ENCODE peak calls at places on chromosome 7, in six cellular contexts. One of them, this sample, is unnamed. For H3K9me3, the result is how much of the 10 kb centered on the place peaks cover.

GRCh38 chr7:865921-866320 is 10.4 kb upstream of the GET4 start:
- DNase-seq in body of pancreas: no peak
- DNase-seq in prostate gland: no peak
- DNase-seq in stomach: no peak
- DNase-seq in transverse colon: no peak
- DNase-seq in HCT116: no peak
- DNase-seq in this sample: no peak

GRCh38 chr7:157001920-157002818 is 8.3 kb downstream of the MNX1 start:
- DNase-seq in body of pancreas: no peak
- DNase-seq in HCT116: no peak
- DNase-seq in stomach: no peak
- DNase-seq in transverse colon: no peak
- DNase-seq in prostate gland: no peak
- DNase-seq in this sample: no peak

GRCh38 chr7:149414745-149415390 is 46.0 kb downstream of the ZNF777 start:
- DNase-seq in prostate gland: no peak
- DNase-seq in transverse colon: peak
- DNase-seq in stomach: no peak
- DNase-seq in body of pancreas: peak
- DNase-seq in HCT116: no peak
- DNase-seq in this sample: peak

GRCh38 chr7:148334959-148335577 is 255.5 kb upstream of the C7orf33 start:
- DNase-seq in body of pancreas: peak
- DNase-seq in stomach: no peak
- DNase-seq in prostate gland: no peak
- DNase-seq in HCT116: no peak
- DNase-seq in transverse colon: no peak
- DNase-seq in this sample: no peak

GRCh38 chr7:20217193-20217948 is at the start of gene MACC1:
- DNase-seq in body of pancreas: peak
- DNase-seq in HCT116: peak
- DNase-seq in stomach: peak
- DNase-seq in prostate gland: peak
- DNase-seq in transverse colon: peak
- DNase-seq in this sample: peak

GRCh38 chr7:29957921-29958320 is 31.7 kb downstream of the SCRN1 start:
- DNase-seq in HCT116: no peak
- DNase-seq in stomach: no peak
- DNase-seq in body of pancreas: no peak
- DNase-seq in prostate gland: no peak
- DNase-seq in transverse colon: no peak
- DNase-seq in this sample: no peak

GRCh38 chr7:46654546-46655443 is 733.7 kb upstream of the IGFBP3 start:
- DNase-seq in body of pancreas: no peak
- DNase-seq in prostate gland: no peak
- DNase-seq in transverse colon: no peak
- DNase-seq in HCT116: no peak
- DNase-seq in stomach: no peak
- DNase-seq in this sample: no peak

GRCh38 chr7:45072131-45073030 is 16.4 kb downstream of the NACAD start:
- DNase-seq in stomach: no peak
- DNase-seq in body of pancreas: no peak
- DNase-seq in prostate gland: no peak
- DNase-seq in HCT116: no peak
- DNase-seq in transverse colon: no peak
- DNase-seq in this sample: peak

GRCh38 chr7:17090751-17091150 is 207.7 kb upstream of the AHR start:
- DNase-seq in transverse colon: no peak
- DNase-seq in stomach: no peak
- DNase-seq in prostate gland: no peak
- DNase-seq in HCT116: no peak
- DNase-seq in body of pancreas: no peak
- DNase-seq in this sample: no peak

GRCh38 chr7:100367676-100368613 is 5.3 kb upstream of the PILRA start:
- DNase-seq in body of pancreas: peak
- DNase-seq in HCT116: no peak
- DNase-seq in stomach: no peak
- DNase-seq in transverse colon: peak
- DNase-seq in prostate gland: no peak
- DNase-seq in this sample: no peak

GRCh38 chr7:1537631-1538412 is 7.3 kb downstream of the MAFK start:
- DNase-seq in stomach: peak
- DNase-seq in transverse colon: peak
- DNase-seq in prostate gland: no peak
- DNase-seq in body of pancreas: peak
- DNase-seq in HCT116: no peak
- DNase-seq in this sample: peak

GRCh38 chr7:146115665-146116451 is 743 bp upstream of the CNTNAP2 start:
- DNase-seq in HCT116: no peak
- DNase-seq in transverse colon: peak
- DNase-seq in prostate gland: peak
- DNase-seq in body of pancreas: peak
- DNase-seq in stomach: peak
- DNase-seq in this sample: no peak

GRCh38 chr7:55060690-55061414 is 42.0 kb downstream of the EGFR start:
- DNase-seq in transverse colon: no peak
- DNase-seq in prostate gland: no peak
- DNase-seq in body of pancreas: no peak
- DNase-seq in stomach: no peak
- DNase-seq in HCT116: no peak
- DNase-seq in this sample: no peak

GRCh38 chr7:30240401-30240800 is 44.0 kb upstream of the ZNRF2 start:
- DNase-seq in HCT116: no peak
- DNase-seq in transverse colon: no peak
- DNase-seq in stomach: no peak
- DNase-seq in body of pancreas: no peak
- DNase-seq in prostate gland: no peak
- DNase-seq in this sample: no peak

GRCh38 chr7:157139142-157140117 is 704 bp downstream of the UBE3C start:
- DNase-seq in stomach: peak
- DNase-seq in body of pancreas: peak
- DNase-seq in HCT116: no peak
- DNase-seq in transverse colon: peak
- DNase-seq in prostate gland: peak
- DNase-seq in this sample: peak

GRCh38 chr7:21763818-21764217 is 181.9 kb downstream of the CDCA7L start:
- DNase-seq in HCT116: no peak
- DNase-seq in body of pancreas: no peak
- DNase-seq in transverse colon: no peak
- DNase-seq in stomach: no peak
- DNase-seq in prostate gland: no peak
- DNase-seq in this sample: no peak

GRCh38 chr7:51133992-51134391 is 182.6 kb downstream of the COBL start:
- DNase-seq in transverse colon: no peak
- DNase-seq in body of pancreas: no peak
- DNase-seq in prostate gland: no peak
- DNase-seq in stomach: no peak
- DNase-seq in HCT116: no peak
- DNase-seq in this sample: no peak

DNA sequence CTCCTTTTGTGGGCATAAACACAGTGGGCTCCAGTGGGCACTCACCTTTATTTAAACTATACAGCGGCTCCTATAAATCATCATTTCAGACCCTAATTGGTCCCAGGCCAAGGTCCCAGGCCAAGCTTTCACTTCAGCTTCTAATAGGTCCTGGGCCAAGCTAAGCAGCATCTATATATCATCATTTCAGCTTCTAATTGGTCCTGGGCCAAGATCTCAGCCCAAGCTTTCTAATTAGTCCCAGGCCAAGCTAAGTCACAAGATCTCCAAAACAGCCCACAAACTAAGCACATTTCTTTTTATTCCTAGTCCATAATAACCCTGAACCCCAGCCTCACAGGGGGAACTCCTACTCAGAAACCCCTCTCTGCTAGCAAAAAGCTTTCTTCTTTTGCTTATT is 47.1 kb downstream of the ZNF680 start:
- DNase-seq in stomach: no peak
- DNase-seq in HCT116: no peak
- DNase-seq in prostate gland: no peak
- DNase-seq in body of pancreas: no peak
- DNase-seq in transverse colon: no peak
- DNase-seq in this sample: no peak
- H3K9me3 ChIP-seq in stomach: half or more
- H3K9me3 ChIP-seq in HCT116: under half
- H3K9me3 ChIP-seq in prostate gland: under half
- H3K9me3 ChIP-seq in body of pancreas: under half
- H3K9me3 ChIP-seq in transverse colon: half or more
- H3K9me3 ChIP-seq in this sample: under half

GRCh38 chr7:130881799-130882141 is 147.8 kb upstream of the KLF14 start:
- DNase-seq in transverse colon: no peak
- DNase-seq in stomach: no peak
- DNase-seq in body of pancreas: no peak
- DNase-seq in HCT116: no peak
- DNase-seq in prostate gland: no peak
- DNase-seq in this sample: no peak

GRCh38 chr7:130882396-130882795 is 148.4 kb upstream of the KLF14 start:
- DNase-seq in stomach: no peak
- DNase-seq in prostate gland: no peak
- DNase-seq in HCT116: no peak
- DNase-seq in body of pancreas: no peak
- DNase-seq in transverse colon: no peak
- DNase-seq in this sample: no peak

GRCh38 chr7:130880668-130881067 is 146.7 kb upstream of the KLF14 start:
- DNase-seq in body of pancreas: no peak
- DNase-seq in HCT116: no peak
- DNase-seq in prostate gland: no peak
- DNase-seq in transverse colon: no peak
- DNase-seq in stomach: no peak
- DNase-seq in this sample: no peak

GRCh38 chr7:130879191-130879590 is 145.2 kb upstream of the KLF14 start:
- DNase-seq in body of pancreas: no peak
- DNase-seq in prostate gland: no peak
- DNase-seq in HCT116: no peak
- DNase-seq in transverse colon: no peak
- DNase-seq in stomach: no peak
- DNase-seq in this sample: no peak

GRCh38 chr7:130881091-130881798 is 147.2 kb upstream of the KLF14 start:
- DNase-seq in stomach: no peak
- DNase-seq in HCT116: no peak
- DNase-seq in transverse colon: no peak
- DNase-seq in prostate gland: no peak
- DNase-seq in body of pancreas: no peak
- DNase-seq in this sample: no peak
- TF ChIP-seq POLR2A in stomach: no peak
- TF ChIP-seq POLR2A in HCT116: no peak
- TF ChIP-seq POLR2A in transverse colon: no peak
- TF ChIP-seq POLR2A in prostate gland: no peak
- TF ChIP-seq POLR2A in body of pancreas: no peak
- TF ChIP-seq POLR2A in this sample: no peak

GRCh38 chr7:13921062-13921461 is 68.4 kb downstream of the ETV1 start:
- DNase-seq in stomach: no peak
- DNase-seq in prostate gland: no peak
- DNase-seq in body of pancreas: no peak
- DNase-seq in transverse colon: no peak
- DNase-seq in HCT116: no peak
- DNase-seq in this sample: no peak
- H3K9me3 ChIP-seq in stomach: under half
- H3K9me3 ChIP-seq in prostate gland: under half
- H3K9me3 ChIP-seq in body of pancreas: under half
- H3K9me3 ChIP-seq in transverse colon: under half
- H3K9me3 ChIP-seq in HCT116: under half
- H3K9me3 ChIP-seq in this sample: under half

GRCh38 chr7:130356760-130357611 is 12.4 kb downstream of the CPA5 start:
- DNase-seq in stomach: no peak
- DNase-seq in transverse colon: peak
- DNase-seq in HCT116: peak
- DNase-seq in body of pancreas: peak
- DNase-seq in prostate gland: peak
- DNase-seq in this sample: peak

GRCh38 chr7:130359276-130359857 is 14.8 kb downstream of the CPA5 start:
- DNase-seq in prostate gland: no peak
- DNase-seq in stomach: no peak
- DNase-seq in transverse colon: no peak
- DNase-seq in HCT116: no peak
- DNase-seq in body of pancreas: no peak
- DNase-seq in this sample: no peak

GRCh38 chr7:130358471-130358870 is 13.9 kb downstream of the CPA5 start:
- DNase-seq in transverse colon: no peak
- DNase-seq in stomach: no peak
- DNase-seq in prostate gland: no peak
- DNase-seq in HCT116: no peak
- DNase-seq in body of pancreas: no peak
- DNase-seq in this sample: no peak

GRCh38 chr7:130353196-130353595 is 8.6 kb downstream of the CPA5 start:
- DNase-seq in stomach: no peak
- DNase-seq in body of pancreas: no peak
- DNase-seq in HCT116: no peak
- DNase-seq in transverse colon: no peak
- DNase-seq in prostate gland: no peak
- DNase-seq in this sample: no peak

GRCh38 chr7:130356121-130356759 is 11.6 kb downstream of the CPA5 start:
- DNase-seq in body of pancreas: peak
- DNase-seq in stomach: no peak
- DNase-seq in prostate gland: peak
- DNase-seq in transverse colon: peak
- DNase-seq in HCT116: peak
- DNase-seq in this sample: no peak
- TF ChIP-seq POLR2A in body of pancreas: no peak
- TF ChIP-seq POLR2A in stomach: no peak
- TF ChIP-seq POLR2A in prostate gland: no peak
- TF ChIP-seq POLR2A in transverse colon: no peak
- TF ChIP-seq POLR2A in HCT116: no peak
- TF ChIP-seq POLR2A in this sample: no peak

GRCh38 chr7:92815412-92815811 is 21.0 kb downstream of the CDK6 start:
- DNase-seq in HCT116: no peak
- DNase-seq in transverse colon: no peak
- DNase-seq in body of pancreas: no peak
- DNase-seq in stomach: no peak
- DNase-seq in prostate gland: no peak
- DNase-seq in this sample: no peak
- H3K9me3 ChIP-seq in HCT116: under half
- H3K9me3 ChIP-seq in transverse colon: under half
- H3K9me3 ChIP-seq in body of pancreas: under half
- H3K9me3 ChIP-seq in stomach: under half
- H3K9me3 ChIP-seq in prostate gland: under half
- H3K9me3 ChIP-seq in this sample: under half

DNA sequence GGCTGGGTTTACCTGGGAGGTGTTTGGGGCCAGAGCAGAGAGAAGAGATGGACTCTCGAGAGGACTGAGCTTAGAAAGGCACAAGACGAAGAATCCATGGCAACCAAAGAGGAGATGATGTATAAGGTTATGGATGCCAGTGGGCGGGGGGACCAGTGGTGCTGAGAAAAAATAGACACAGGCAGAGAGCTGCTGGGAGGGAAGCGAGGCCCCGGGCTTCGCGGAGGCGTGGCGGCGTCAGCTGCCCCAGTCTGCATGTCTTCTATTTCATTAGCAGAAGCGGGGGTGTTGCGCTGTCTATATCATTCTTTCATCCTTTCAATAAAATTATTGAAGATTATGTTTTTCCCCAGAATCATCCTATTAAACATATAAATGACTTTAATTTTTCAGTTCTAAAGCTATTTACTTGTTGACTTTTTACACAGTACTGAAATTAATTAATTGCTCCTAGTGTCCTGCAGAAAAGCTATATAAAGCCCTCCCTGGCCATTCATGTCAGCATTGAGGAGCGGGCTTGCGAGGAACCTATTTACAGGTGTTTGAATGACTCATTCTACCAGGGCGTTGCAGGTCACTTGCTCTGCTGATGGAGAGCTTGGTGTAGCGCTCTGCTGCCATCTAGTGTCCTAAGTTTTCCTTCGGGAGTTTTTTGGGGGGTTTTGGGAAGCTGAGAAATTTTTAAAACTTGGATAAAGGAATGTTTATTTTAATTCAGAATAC is 42.9 kb upstream of the BHLHA15 start:
- DNase-seq in transverse colon: peak
- DNase-seq in stomach: peak
- DNase-seq in body of pancreas: peak
- DNase-seq in prostate gland: peak
- DNase-seq in HCT116: peak
- DNase-seq in this sample: peak
- TF ChIP-seq POLR2A in transverse colon: no peak
- TF ChIP-seq POLR2A in stomach: no peak
- TF ChIP-seq POLR2A in body of pancreas: no peak
- TF ChIP-seq POLR2A in prostate gland: no peak
- TF ChIP-seq POLR2A in HCT116: no peak
- TF ChIP-seq POLR2A in this sample: no peak